ENCODE peak calls at places on chromosomes 11 and 22, in nine cellular contexts. S is T-cell, C is HCT116, I is nephron progenitor cell, O is adrenal gland, Q is suprapubic skin, H is body of pancreas, P is DMS153, Z is erythroblast. T is an unnamed sample.

GRCh38 chr11:31106963-31107576 is 262.5 kb downstream of the DCDC1 start:
- DNase-seq in S (no peak), C (peak), I (peak), O (peak), Q (no peak), H (peak), P (no peak), Z (peak), T (peak)

GRCh38 chr11:8726395-8726794 is 43.8 kb downstream of the RPL27A start:
- DNase-seq in S (no peak), C (no peak), I (no peak), O (no peak), Q (no peak), H (no peak), P (no peak), Z (no peak), T (no peak)

GRCh38 chr11:130187096-130187495 is 27.5 kb downstream of the ST14 start:
- DNase-seq in S (no peak), C (no peak), I (no peak), O (no peak), Q (no peak), H (no peak), P (no peak), Z (no peak), T (no peak)

GRCh38 chr11:30128269-30128932 is 102.4 kb upstream of the FSHB start:
- DNase-seq in S (no peak), C (peak), I (peak), O (peak), Q (no peak), H (no peak), P (no peak), Z (peak), T (peak)

GRCh38 chr11:26976389-26976788 is 17.5 kb upstream of the FIBIN start:
- DNase-seq in S (no peak), C (no peak), I (no peak), O (no peak), Q (no peak), H (no peak), P (peak), Z (no peak), T (no peak)

GRCh38 chr11:129896062-129896461 is 684 bp upstream of the NFRKB start:
- DNase-seq in S (no peak), C (no peak), I (no peak), O (peak), Q (no peak), H (no peak), P (peak), Z (no peak), T (no peak)

GRCh38 chr11:41963406-41963805 is 504.0 kb upstream of the LRRC4C start:
- DNase-seq in S (no peak), C (no peak), I (no peak), O (no peak), Q (no peak), H (no peak), P (no peak), Z (no peak), T (no peak)

GRCh38 chr22:48824673-48825651 is 1002.7 kb downstream of the BRD1 start:
- DNase-seq in S (no peak), C (no peak), I (no peak), O (no peak), Q (no peak), H (no peak), P (peak), Z (no peak), T (no peak)

GRCh38 chr11:16936643-16937042 is 77.6 kb downstream of the PLEKHA7 start:
- DNase-seq in S (no peak), C (no peak), I (no peak), O (no peak), Q (no peak), H (peak), P (no peak), Z (no peak), T (no peak)